ENCODE peak calls at places on chromosomes 11 and 22, in five cellular contexts. Y is naive B cell, O is sciatic nerve, B is foreskin keratinocyte, Q is A673. P is an unnamed sample.

GRCh38 chr11:119594639-119595249 is 134.3 kb downstream of the NECTIN1 start:
- DNase-seq in Y (no peak), O (no peak), B (no peak), Q (no peak), P (no peak)

GRCh38 chr11:9784602-9785315 is 120.9 kb downstream of the SWAP70 start:
- DNase-seq in Y (no peak), O (no peak), B (no peak), Q (no peak), P (no peak)

GRCh38 chr11:36411202-36411640 is 98.9 kb downstream of the TRAF6 start:
- DNase-seq in Y (peak), O (no peak), B (no peak), Q (no peak), P (peak)

GRCh38 chr11:111776398-111777093 is 10.4 kb upstream of the PPP2R1B start:
- DNase-seq in Y (peak), O (no peak), B (no peak), Q (no peak), P (peak)

GRCh38 chr11:47331454-47332302 is 20.8 kb downstream of the MYBPC3 start:
- DNase-seq in Y (no peak), O (no peak), B (no peak), Q (no peak), P (no peak)

GRCh38 chr22:36145881-36146280 is 14.7 kb downstream of the APOL3 start:
- DNase-seq in Y (no peak), O (peak), B (no peak), Q (no peak), P (no peak)

GRCh38 chr11:17399236-17399635 is 10.8 kb upstream of the KCNJ11 start:
- DNase-seq in Y (no peak), O (no peak), B (no peak), Q (no peak), P (no peak)

GRCh38 chr22:32619614-32620426 is 145.2 kb downstream of the FBXO7 start:
- DNase-seq in Y (no peak), O (no peak), B (no peak), Q (no peak), P (no peak)

GRCh38 chr22:46062971-46063631 is 86.1 kb upstream of the WNT7B start:
- DNase-seq in Y (no peak), O (peak), B (no peak), Q (no peak), P (no peak)

GRCh38 chr11:94120946-94121345 is 7.7 kb upstream of the PANX1 start:
- DNase-seq in Y (no peak), O (no peak), B (no peak), Q (no peak), P (no peak)